ENCODE peak calls at places on chromosomes 1 and 21, in nine cellular contexts. W, I, S, E, G, H, X, P and T are unnamed samples.

GRCh38 chr1:9115656-9116205 is 13.2 kb downstream of the GPR157 start:
- DNase-seq in W (no peak), I (no peak), S (no peak), E (no peak), G (no peak), H (peak), X (peak), P (no peak), T (no peak)

GRCh38 chr1:232884262-232884661 is 66.1 kb upstream of the NTPCR start:
- DNase-seq in W (no peak), I (no peak), S (no peak), E (peak), G (no peak), H (no peak), X (no peak), P (no peak), T (no peak)

GRCh38 chr21:35361984-35362383 is 312.9 kb upstream of the RUNX1 start:
- DNase-seq in W (no peak), I (no peak), S (no peak), E (no peak), G (no peak), H (no peak), X (no peak), P (no peak), T (no peak)

GRCh38 chr1:113874017-113874879 is 2.7 kb upstream of the PTPN22 start:
- DNase-seq in W (no peak), I (no peak), S (no peak), E (peak), G (no peak), H (peak), X (peak), P (no peak), T (no peak)

GRCh38 chr1:116113615-116114014 is 2.4 kb downstream of the MAB21L3 start:
- DNase-seq in W (no peak), I (no peak), S (no peak), E (no peak), G (no peak), H (no peak), X (no peak), P (no peak), T (no peak)

GRCh38 chr1:27488523-27489138 is 1.3 kb downstream of the WASF2 start:
- DNase-seq in W (no peak), I (no peak), S (no peak), E (peak), G (no peak), H (no peak), X (peak), P (no peak), T (no peak)

GRCh38 chr1:61080408-61081134 is 1.8 kb upstream of the NFIA start:
- DNase-seq in W (no peak), I (no peak), S (no peak), E (no peak), G (no peak), H (peak), X (no peak), P (no peak), T (no peak)

GRCh38 chr1:232951605-232952004 is 1.2 kb downstream of the NTPCR start:
- DNase-seq in W (no peak), I (no peak), S (no peak), E (no peak), G (no peak), H (no peak), X (no peak), P (no peak), T (no peak)

GRCh38 chr1:61450454-61451213 is 274.3 kb downstream of the TM2D1 start:
- DNase-seq in W (peak), I (no peak), S (no peak), E (peak), G (no peak), H (no peak), X (no peak), P (no peak), T (no peak)

GRCh38 chr21:39453571-39454179 is 1.9 kb downstream of the SH3BGR start:
- DNase-seq in W (no peak), I (no peak), S (no peak), E (no peak), G (no peak), H (no peak), X (no peak), P (no peak), T (no peak)

GRCh38 chr21:45291613-45292398 is 4.1 kb upstream of the POFUT2 start:
- DNase-seq in W (no peak), I (no peak), S (no peak), E (no peak), G (peak), H (no peak), X (no peak), P (peak), T (no peak)

GRCh38 chr1:219385786-219386427 is 212.2 kb downstream of the LYPLAL1 start:
- DNase-seq in W (peak), I (peak), S (no peak), E (peak), G (no peak), H (peak), X (peak), P (peak), T (no peak)

GRCh38 chr1:172499636-172500141 is 33.3 kb upstream of the SUCO start:
- DNase-seq in W (peak), I (no peak), S (no peak), E (no peak), G (no peak), H (peak), X (no peak), P (no peak), T (no peak)

GRCh38 chr1:107952989-107953388 is 12.0 kb downstream of the VAV3 start:
- DNase-seq in W (no peak), I (no peak), S (no peak), E (peak), G (no peak), H (no peak), X (peak), P (no peak), T (no peak)

GRCh38 chr1:85264150-85264549 is 4.7 kb upstream of the C1orf52 start:
- DNase-seq in W (no peak), I (no peak), S (no peak), E (no peak), G (no peak), H (no peak), X (no peak), P (no peak), T (no peak)

GRCh38 chr21:36630485-36631206 is 68.3 kb upstream of the SIM2 start:
- DNase-seq in W (peak), I (peak), S (no peak), E (peak), G (peak), H (peak), X (peak), P (peak), T (peak)

GRCh38 chr1:214515544-214516433 is 35.6 kb downstream of the PTPN14 start:
- DNase-seq in W (no peak), I (no peak), S (no peak), E (no peak), G (no peak), H (peak), X (no peak), P (no peak), T (no peak)

GRCh38 chr1:25501235-25502058 is 42.0 kb upstream of the LDLRAP1 start:
- DNase-seq in W (no peak), I (no peak), S (peak), E (peak), G (no peak), H (peak), X (no peak), P (no peak), T (no peak)

GRCh38 chr1:219264557-219264956 is 90.9 kb downstream of the LYPLAL1 start:
- DNase-seq in W (no peak), I (no peak), S (no peak), E (peak), G (no peak), H (no peak), X (no peak), P (no peak), T (no peak)

GRCh38 chr21:46564391-46564790 is 40.5 kb downstream of the S100B start:
- DNase-seq in W (no peak), I (no peak), S (no peak), E (no peak), G (no peak), H (no peak), X (no peak), P (no peak), T (peak)

GRCh38 chr1:227356582-227357228 is 38.4 kb upstream of the CDC42BPA start:
- DNase-seq in W (peak), I (no peak), S (no peak), E (no peak), G (no peak), H (peak), X (no peak), P (no peak), T (no peak)

GRCh38 chr1:181739214-181739613 is 255.9 kb downstream of the CACNA1E start:
- DNase-seq in W (no peak), I (no peak), S (no peak), E (no peak), G (no peak), H (no peak), X (no peak), P (no peak), T (no peak)

GRCh38 chr1:247531937-247532336 is 4.3 kb downstream of the OR2C3 start:
- DNase-seq in W (no peak), I (no peak), S (no peak), E (no peak), G (no peak), H (no peak), X (no peak), P (no peak), T (no peak)
- TF ChIP-seq CTCF in W (no peak), I (no peak), S (no peak), E (no peak), G (no peak), H (no peak), X (no peak), P (no peak), T (no peak)

DNA sequence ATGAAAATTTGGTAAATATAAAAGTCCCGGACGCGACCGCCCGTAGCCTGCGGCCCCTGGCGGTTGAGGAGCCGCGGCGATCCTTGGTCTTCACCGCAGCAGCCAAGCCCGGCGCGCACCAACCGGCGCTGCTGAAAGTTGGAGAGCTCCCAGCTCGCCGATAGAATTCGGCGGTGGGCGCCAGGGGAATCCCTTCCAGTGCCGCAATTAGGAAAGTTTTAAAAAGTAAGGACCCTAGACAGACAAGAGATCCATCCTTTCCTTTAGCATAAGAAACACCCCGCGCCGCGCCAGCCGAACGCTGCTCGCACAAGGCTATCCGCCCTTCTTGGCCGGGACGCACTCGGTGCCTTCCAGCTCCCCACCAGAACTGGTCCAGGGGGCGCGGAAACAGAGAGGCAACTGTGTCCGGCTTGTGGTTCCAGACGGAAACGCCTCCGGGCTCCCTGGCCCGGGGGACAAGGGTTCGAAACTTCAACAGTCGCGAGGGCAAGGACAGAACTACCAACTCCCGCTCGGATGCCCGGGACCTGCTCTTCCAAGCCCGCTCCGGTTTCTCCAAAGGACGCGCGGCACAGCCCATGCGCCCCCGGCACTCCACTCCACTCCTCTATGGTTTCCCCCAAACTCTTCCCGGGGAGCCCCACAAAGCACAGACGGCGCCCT is 1.7 kb downstream of the FAM78B start:
- DNase-seq in W (peak), I (peak), S (no peak), E (peak), G (no peak), H (peak), X (peak), P (peak), T (no peak)
- TF ChIP-seq CTCF in W (peak), I (peak), S (peak), E (peak), G (peak), H (peak), X (peak), P (peak), T (peak)

DNA sequence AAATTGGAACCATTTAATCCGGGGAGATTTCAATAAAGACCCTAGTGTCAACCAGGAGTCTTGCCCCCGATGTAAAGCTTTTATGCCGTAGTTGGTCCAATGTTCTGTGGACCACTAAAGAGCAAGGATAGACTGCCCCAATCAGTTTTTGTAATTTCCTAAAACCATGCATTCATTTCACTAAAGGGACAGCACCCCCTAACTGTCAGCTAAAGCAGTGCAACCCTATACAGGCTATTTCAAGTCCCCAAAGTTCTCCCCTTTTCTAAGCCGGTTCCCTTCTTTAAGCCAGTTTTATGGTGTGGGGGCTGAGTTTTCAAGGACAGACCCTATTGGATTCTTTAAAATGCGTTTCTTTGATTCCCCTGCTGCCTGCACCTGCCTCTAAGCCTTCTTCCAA is 12.7 kb upstream of the PDPN start:
- DNase-seq in W (no peak), I (no peak), S (no peak), E (peak), G (no peak), H (peak), X (peak), P (no peak), T (no peak)
- TF ChIP-seq CTCF in W (no peak), I (peak), S (no peak), E (peak), G (no peak), H (peak), X (peak), P (peak), T (peak)

GRCh38 chr1:201828451-201828819 is 522 bp upstream of the IPO9 start:
- DNase-seq in W (no peak), I (no peak), S (no peak), E (no peak), G (no peak), H (no peak), X (no peak), P (no peak), T (no peak)

GRCh38 chr1:201826830-201827229 is 2.1 kb upstream of the IPO9 start:
- DNase-seq in W (no peak), I (no peak), S (no peak), E (peak), G (no peak), H (peak), X (no peak), P (no peak), T (no peak)

GRCh38 chr1:201831371-201831770 is 2.4 kb downstream of the IPO9 start:
- DNase-seq in W (no peak), I (no peak), S (no peak), E (no peak), G (no peak), H (no peak), X (no peak), P (no peak), T (no peak)

GRCh38 chr1:201827321-201828281 is 1.4 kb upstream of the IPO9 start:
- DNase-seq in W (no peak), I (no peak), S (no peak), E (no peak), G (no peak), H (no peak), X (no peak), P (no peak), T (no peak)

GRCh38 chr1:201828820-201829774 is at the start of gene IPO9:
- DNase-seq in W (peak), I (peak), S (peak), E (peak), G (peak), H (peak), X (peak), P (peak), T (peak)
- TF ChIP-seq CTCF in W (peak), I (peak), S (peak), E (peak), G (peak), H (peak), X (peak), P (peak), T (peak)

GRCh38 chr1:117339866-117340357 is 27.3 kb upstream of the MAN1A2 start:
- DNase-seq in W (peak), I (no peak), S (peak), E (peak), G (no peak), H (peak), X (peak), P (no peak), T (no peak)
- TF ChIP-seq CTCF in W (no peak), I (no peak), S (no peak), E (peak), G (no peak), H (no peak), X (no peak), P (peak), T (no peak)

DNA sequence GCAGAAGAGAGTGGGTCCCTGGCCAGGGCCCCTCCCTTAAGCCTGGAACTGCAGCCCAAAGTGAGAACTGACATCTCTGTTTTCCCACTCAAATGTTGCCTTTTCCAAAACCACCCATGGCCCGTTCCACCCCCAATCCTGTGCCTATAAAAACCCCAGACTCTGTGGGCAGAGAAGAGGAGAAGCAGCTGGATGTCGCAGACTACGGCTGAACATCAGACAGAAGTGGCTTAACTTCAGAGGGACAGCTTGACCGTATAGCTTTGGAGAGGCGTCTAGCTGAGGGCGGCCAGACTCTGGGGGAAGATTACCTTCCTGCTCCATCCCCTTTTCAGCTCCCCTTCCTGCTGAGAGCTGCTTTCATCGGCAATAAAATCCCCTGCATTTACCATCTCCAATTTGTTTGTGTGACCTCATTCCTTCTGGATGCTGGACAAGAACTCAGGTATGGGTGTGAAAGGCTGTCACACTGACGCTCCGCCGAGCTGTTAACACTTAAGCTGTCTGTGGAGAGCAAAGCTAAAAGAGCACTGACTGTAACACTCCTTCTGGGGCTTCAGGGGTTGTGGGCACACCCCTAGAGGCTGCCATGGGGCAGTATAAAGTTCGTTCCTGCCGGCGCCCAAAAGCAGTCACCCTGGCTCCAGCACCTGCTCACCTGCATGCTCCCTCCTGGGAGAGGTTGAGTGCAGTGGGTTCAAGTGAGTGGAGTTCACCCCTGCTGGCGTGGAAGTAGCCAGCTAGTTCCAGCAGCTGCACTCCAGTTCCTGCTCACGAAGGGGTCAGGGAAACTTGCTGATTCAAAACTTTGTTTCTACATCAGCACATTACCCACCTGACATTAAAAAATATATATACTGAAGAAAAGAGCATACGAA is 19.6 kb upstream of the ERO1B start:
- DNase-seq in W (no peak), I (no peak), S (no peak), E (no peak), G (no peak), H (no peak), X (no peak), P (no peak), T (no peak)
- TF ChIP-seq CTCF in W (no peak), I (no peak), S (no peak), E (no peak), G (no peak), H (no peak), X (no peak), P (no peak), T (no peak)

GRCh38 chr1:109499661-109500536 is 6.0 kb downstream of the CYB561D1 start:
- DNase-seq in W (no peak), I (no peak), S (peak), E (peak), G (no peak), H (peak), X (peak), P (no peak), T (no peak)

GRCh38 chr1:109495738-109496137 is 1.8 kb downstream of the CYB561D1 start:
- DNase-seq in W (no peak), I (no peak), S (no peak), E (no peak), G (no peak), H (no peak), X (no peak), P (no peak), T (no peak)

GRCh38 chr1:109497449-109498160 is 3.7 kb downstream of the CYB561D1 start:
- DNase-seq in W (no peak), I (no peak), S (no peak), E (no peak), G (no peak), H (no peak), X (no peak), P (no peak), T (no peak)

GRCh38 chr1:109499081-109499480 is 5.2 kb downstream of the CYB561D1 start:
- DNase-seq in W (no peak), I (no peak), S (no peak), E (no peak), G (no peak), H (no peak), X (no peak), P (no peak), T (no peak)

GRCh38 chr1:109498161-109498801 is 4.4 kb downstream of the CYB561D1 start:
- DNase-seq in W (peak), I (peak), S (no peak), E (peak), G (no peak), H (no peak), X (peak), P (peak), T (no peak)
- TF ChIP-seq CTCF in W (peak), I (peak), S (peak), E (peak), G (peak), H (peak), X (peak), P (peak), T (peak)

GRCh38 chr1:96872757-96873156 is 151.2 kb downstream of the PTBP2 start:
- DNase-seq in W (no peak), I (no peak), S (no peak), E (no peak), G (no peak), H (no peak), X (peak), P (no peak), T (no peak)
- TF ChIP-seq CTCF in W (no peak), I (no peak), S (no peak), E (no peak), G (no peak), H (no peak), X (no peak), P (no peak), T (no peak)

GRCh38 chr1:67700692-67701410 is 15.8 kb downstream of the GADD45A start:
- DNase-seq in W (peak), I (peak), S (no peak), E (peak), G (no peak), H (peak), X (no peak), P (peak), T (no peak)
- TF ChIP-seq CTCF in W (no peak), I (peak), S (peak), E (peak), G (no peak), H (no peak), X (no peak), P (peak), T (no peak)

GRCh38 chr1:32903991-32904776 is 3.0 kb upstream of the TMEM54 start:
- DNase-seq in W (no peak), I (no peak), S (no peak), E (no peak), G (no peak), H (no peak), X (no peak), P (no peak), T (no peak)

GRCh38 chr1:32910319-32910718 is 9.1 kb upstream of the TMEM54 start:
- DNase-seq in W (no peak), I (no peak), S (no peak), E (no peak), G (no peak), H (no peak), X (no peak), P (no peak), T (no peak)

GRCh38 chr1:32904797-32905196 is 3.6 kb upstream of the TMEM54 start:
- DNase-seq in W (no peak), I (no peak), S (no peak), E (no peak), G (no peak), H (no peak), X (no peak), P (no peak), T (no peak)

GRCh38 chr1:32907435-32907834 is 6.2 kb upstream of the TMEM54 start:
- DNase-seq in W (no peak), I (no peak), S (no peak), E (peak), G (no peak), H (no peak), X (no peak), P (no peak), T (no peak)

GRCh38 chr1:32906652-32907051 is 5.5 kb upstream of the TMEM54 start:
- DNase-seq in W (no peak), I (no peak), S (no peak), E (no peak), G (no peak), H (no peak), X (no peak), P (no peak), T (no peak)
- TF ChIP-seq CTCF in W (no peak), I (no peak), S (no peak), E (no peak), G (no peak), H (no peak), X (no peak), P (no peak), T (no peak)